ENCODE peak calls at places on chromosomes 11 and 22, in ten cellular contexts. R is suprapubic skin, H is K562, C is sigmoid colon, X is esophagus muscularis mucosa, W is tibial nerve, A is A549, T is transverse colon, S is SK-N-SH, I is ovary. P is an unnamed sample.

GRCh38 chr11:123580557-123581275 is 73.7 kb downstream of the SCN3B start:
- DNase-seq in R (no peak), H (peak), C (no peak), X (no peak), W (no peak), A (peak), T (peak), S (peak), I (peak), P (peak)

GRCh38 chr11:33588056-33588455 is 112.6 kb downstream of the C11orf91 start:
- DNase-seq in R (no peak), H (no peak), C (no peak), X (no peak), W (no peak), A (no peak), T (no peak), S (no peak), I (no peak), P (no peak)

GRCh38 chr22:48237466-48237865 is 1475.0 kb downstream of the TBC1D22A start:
- DNase-seq in R (no peak), H (no peak), C (no peak), X (no peak), W (no peak), A (no peak), T (no peak), S (no peak), I (no peak), P (peak)

GRCh38 chr22:29700949-29701927 is 18.6 kb upstream of the CABP7 start:
- DNase-seq in R (peak), H (peak), C (no peak), X (no peak), W (no peak), A (peak), T (peak), S (peak), I (no peak), P (no peak)

GRCh38 chr11:93986716-93987115 is 34.4 kb upstream of the HEPHL1 start:
- DNase-seq in R (no peak), H (no peak), C (no peak), X (no peak), W (no peak), A (no peak), T (no peak), S (no peak), I (no peak), P (peak)

GRCh38 chr22:35604671-35605457 is 12.3 kb downstream of the MB start:
- DNase-seq in R (no peak), H (peak), C (no peak), X (no peak), W (no peak), A (no peak), T (no peak), S (peak), I (no peak), P (no peak)

GRCh38 chr11:114115406-114116054 is 56.0 kb downstream of the ZBTB16 start:
- DNase-seq in R (no peak), H (no peak), C (peak), X (no peak), W (no peak), A (no peak), T (no peak), S (no peak), I (peak), P (no peak)

GRCh38 chr11:57546869-57547518 is 9.6 kb downstream of the SMTNL1 start:
- DNase-seq in R (no peak), H (peak), C (no peak), X (no peak), W (no peak), A (peak), T (no peak), S (peak), I (no peak), P (no peak)

GRCh38 chr22:40805239-40805638 is 13.9 kb downstream of the SLC25A17 start:
- DNase-seq in R (no peak), H (no peak), C (no peak), X (no peak), W (no peak), A (no peak), T (no peak), S (no peak), I (no peak), P (no peak)

GRCh38 chr22:38923463-38924196 is 33.8 kb upstream of the APOBEC3A start:
- DNase-seq in R (peak), H (peak), C (peak), X (no peak), W (peak), A (peak), T (peak), S (peak), I (peak), P (peak)

GRCh38 chr22:47046411-47047065 is 284.1 kb downstream of the TBC1D22A start:
- DNase-seq in R (peak), H (no peak), C (peak), X (no peak), W (no peak), A (no peak), T (no peak), S (no peak), I (no peak), P (no peak)

GRCh38 chr11:9625158-9625557 is 38.7 kb upstream of the SWAP70 start:
- DNase-seq in R (no peak), H (no peak), C (no peak), X (no peak), W (no peak), A (no peak), T (no peak), S (no peak), I (no peak), P (no peak)

GRCh38 chr11:9624448-9624847 is 39.4 kb upstream of the SWAP70 start:
- DNase-seq in R (no peak), H (no peak), C (no peak), X (no peak), W (no peak), A (no peak), T (no peak), S (no peak), I (no peak), P (no peak)

GRCh38 chr11:9629064-9629463 is 34.8 kb upstream of the SWAP70 start:
- DNase-seq in R (no peak), H (no peak), C (no peak), X (no peak), W (no peak), A (no peak), T (no peak), S (no peak), I (no peak), P (no peak)

GRCh38 chr11:9626778-9627394 is 37.0 kb upstream of the SWAP70 start:
- DNase-seq in R (no peak), H (peak), C (no peak), X (no peak), W (no peak), A (no peak), T (no peak), S (no peak), I (no peak), P (no peak)

DNA sequence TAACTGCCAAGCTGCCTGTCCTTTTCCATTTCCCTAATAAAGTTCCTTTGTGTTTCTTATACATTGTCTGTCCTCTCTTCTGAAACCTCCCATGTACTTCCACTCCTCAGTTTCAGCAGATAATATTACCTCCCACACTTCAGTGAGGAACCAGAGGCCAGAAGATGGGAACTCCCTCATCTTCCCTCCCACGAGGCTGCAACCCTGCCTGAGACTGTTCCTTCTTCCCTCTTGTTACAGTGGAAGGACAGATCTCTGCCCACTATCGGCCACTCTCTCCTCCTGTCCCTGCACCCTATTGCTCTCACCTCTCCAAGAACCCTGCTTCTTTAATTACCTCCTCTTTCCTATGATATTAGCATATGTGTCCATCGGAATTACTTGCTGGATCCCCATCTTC is 38.1 kb upstream of the SWAP70 start:
- DNase-seq in R (no peak), H (no peak), C (no peak), X (no peak), W (no peak), A (no peak), T (no peak), S (no peak), I (no peak), P (no peak)
- H3K27ac ChIP-seq in R (no peak), H (no peak), C (no peak), X (no peak), W (no peak), A (no peak), T (no peak), S (no peak), I (no peak), P (no peak)

GRCh38 chr11:44980533-44981427 is 30.1 kb upstream of the TP53I11 start:
- DNase-seq in R (peak), H (no peak), C (peak), X (no peak), W (no peak), A (no peak), T (peak), S (no peak), I (no peak), P (no peak)

GRCh38 chr11:44978279-44978960 is 27.7 kb upstream of the TP53I11 start:
- DNase-seq in R (no peak), H (no peak), C (no peak), X (no peak), W (no peak), A (no peak), T (no peak), S (no peak), I (no peak), P (no peak)

GRCh38 chr11:44977493-44977984 is 26.9 kb upstream of the TP53I11 start:
- DNase-seq in R (no peak), H (no peak), C (no peak), X (no peak), W (no peak), A (peak), T (peak), S (peak), I (no peak), P (peak)

GRCh38 chr11:44979536-44980399 is 29.1 kb upstream of the TP53I11 start:
- DNase-seq in R (no peak), H (no peak), C (peak), X (no peak), W (no peak), A (peak), T (peak), S (no peak), I (no peak), P (peak)

DNA sequence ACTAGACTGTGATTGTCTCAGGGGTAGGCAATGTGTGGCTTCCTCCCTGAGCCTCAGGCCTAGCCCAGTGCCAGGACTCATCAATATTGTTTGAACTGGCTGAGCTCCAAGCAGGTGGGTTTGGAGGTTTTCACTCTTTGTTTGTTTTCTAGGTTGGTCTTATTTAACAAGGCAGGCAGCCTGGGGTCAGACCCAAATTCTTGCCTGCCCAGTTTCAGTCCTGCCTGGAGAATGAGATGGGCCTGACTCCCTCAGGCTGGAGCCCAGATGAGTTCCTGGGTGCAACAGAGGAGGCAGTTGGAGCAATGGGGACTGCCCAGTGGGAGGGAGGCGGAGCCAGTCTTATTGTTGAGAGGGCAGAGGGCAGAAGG is 28.3 kb upstream of the TP53I11 start:
- DNase-seq in R (no peak), H (no peak), C (no peak), X (no peak), W (no peak), A (peak), T (peak), S (no peak), I (no peak), P (peak)
- TF ChIP-seq EP300 in R (no peak), H (no peak), C (no peak), X (no peak), W (no peak), A (no peak), T (no peak), S (no peak), I (no peak), P (no peak)

GRCh38 chr11:119831011-119831410 is 102.0 kb upstream of the NECTIN1 start:
- DNase-seq in R (no peak), H (no peak), C (no peak), X (no peak), W (no peak), A (no peak), T (no peak), S (no peak), I (no peak), P (no peak)

GRCh38 chr11:119830400-119830799 is 101.4 kb upstream of the NECTIN1 start:
- DNase-seq in R (no peak), H (no peak), C (no peak), X (no peak), W (no peak), A (no peak), T (no peak), S (no peak), I (no peak), P (no peak)

GRCh38 chr11:119828819-119829218 is 99.8 kb upstream of the NECTIN1 start:
- DNase-seq in R (no peak), H (no peak), C (no peak), X (no peak), W (no peak), A (no peak), T (no peak), S (no peak), I (no peak), P (no peak)

GRCh38 chr11:119828011-119828410 is 99.0 kb upstream of the NECTIN1 start:
- DNase-seq in R (no peak), H (no peak), C (no peak), X (no peak), W (no peak), A (no peak), T (peak), S (no peak), I (no peak), P (no peak)

DNA sequence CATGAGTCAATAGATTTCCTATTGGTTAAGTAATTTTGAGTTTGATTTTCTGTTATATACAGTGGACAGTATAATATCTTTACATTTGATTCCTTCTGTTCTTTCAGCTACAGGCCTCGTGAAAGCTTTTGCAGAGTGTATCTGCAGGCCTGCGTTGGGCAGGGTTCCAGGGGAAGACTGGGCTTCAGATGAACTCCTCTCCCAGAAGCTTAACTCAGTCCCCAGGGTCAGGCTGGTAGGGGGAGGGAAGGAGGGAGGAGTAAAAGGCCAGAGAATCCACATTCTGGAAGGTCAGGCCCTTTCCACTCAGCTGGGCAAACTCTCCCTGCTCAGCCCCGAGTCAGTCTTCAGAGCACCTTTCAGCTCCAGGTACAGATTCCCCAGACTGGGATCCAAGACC is 100.4 kb upstream of the NECTIN1 start:
- DNase-seq in R (no peak), H (no peak), C (no peak), X (no peak), W (no peak), A (no peak), T (no peak), S (no peak), I (no peak), P (no peak)
- H3K27ac ChIP-seq in R (no peak), H (no peak), C (no peak), X (no peak), W (no peak), A (no peak), T (no peak), S (peak), I (no peak), P (no peak)

DNA sequence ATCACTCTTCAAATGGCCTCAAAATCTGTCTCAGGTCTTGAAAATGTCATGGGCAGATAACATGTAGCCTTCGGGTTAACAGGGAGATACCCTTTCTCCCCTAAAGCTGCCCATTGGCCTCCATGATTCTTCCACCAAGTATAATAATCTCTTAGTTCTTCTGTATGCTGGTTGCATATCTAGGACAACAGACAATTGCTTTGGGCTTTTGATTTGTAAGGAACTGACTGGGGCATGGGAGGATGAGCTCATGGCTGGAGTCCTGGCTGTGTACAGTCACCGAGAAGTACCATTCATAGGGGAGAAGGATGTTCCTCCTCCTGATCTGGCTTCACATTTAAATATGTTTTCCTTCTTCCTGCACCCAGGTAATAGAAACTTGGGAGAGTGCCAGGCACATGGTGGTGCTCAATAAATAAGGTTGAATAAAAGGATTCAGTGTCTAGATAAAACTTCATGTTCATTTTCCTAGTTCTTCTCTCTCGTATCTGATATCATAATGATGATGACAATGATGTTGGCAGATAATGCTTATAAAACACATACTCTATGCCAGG is 2.8 kb upstream of the AMPD3 start:
- DNase-seq in R (no peak), H (no peak), C (no peak), X (peak), W (no peak), A (no peak), T (no peak), S (no peak), I (no peak), P (no peak)
- TF ChIP-seq EP300 in R (no peak), H (no peak), C (no peak), X (no peak), W (no peak), A (no peak), T (no peak), S (no peak), I (no peak), P (no peak)

DNA sequence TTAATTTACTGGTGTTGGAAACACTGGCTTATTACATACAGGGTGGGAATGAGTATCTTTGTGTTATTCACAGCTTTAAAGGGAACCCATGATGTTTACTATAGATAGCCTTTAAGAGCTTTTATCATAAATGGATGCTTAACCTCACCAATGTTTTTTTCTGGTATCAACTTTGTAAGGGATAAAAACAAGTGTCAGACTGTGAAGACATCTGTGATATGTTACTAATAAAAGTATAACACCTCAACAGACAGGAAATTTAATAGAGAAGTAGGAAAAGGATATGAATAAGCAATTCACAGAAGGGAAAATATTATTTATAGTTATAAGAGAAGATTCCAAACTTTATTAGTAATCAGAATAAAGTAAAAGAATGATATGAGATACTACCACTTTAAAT is 46.3 kb downstream of the ACAT1 start:
- DNase-seq in R (no peak), H (no peak), C (no peak), X (no peak), W (no peak), A (no peak), T (no peak), S (no peak), I (no peak), P (no peak)
- H3K27ac ChIP-seq in R (no peak), H (no peak), C (no peak), X (no peak), W (no peak), A (no peak), T (no peak), S (no peak), I (no peak), P (no peak)

DNA sequence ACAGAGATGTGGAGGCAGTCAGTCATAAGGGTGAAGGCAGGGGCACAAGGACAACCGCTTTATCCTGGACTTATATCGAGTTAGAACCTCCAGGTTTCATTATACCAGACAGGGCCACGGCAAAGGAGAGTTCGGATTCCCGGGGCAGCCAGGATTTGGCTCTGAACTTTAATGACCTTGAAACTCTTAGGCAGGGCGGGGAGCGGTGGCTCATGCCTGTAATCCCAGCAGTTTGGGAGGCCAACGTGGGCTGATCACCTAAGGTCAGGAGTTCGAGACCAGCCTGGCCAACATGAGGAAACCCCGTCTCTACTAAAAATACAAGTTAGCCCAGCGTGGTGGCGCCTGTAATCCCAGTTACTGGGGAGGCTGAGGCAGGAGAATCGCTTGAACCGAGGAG is 1.1 kb upstream of the MYRF start:
- DNase-seq in R (no peak), H (no peak), C (no peak), X (no peak), W (no peak), A (no peak), T (no peak), S (no peak), I (peak), P (no peak)
- TF ChIP-seq EP300 in R (no peak), H (no peak), C (no peak), X (no peak), W (no peak), A (no peak), T (no peak), S (no peak), I (no peak), P (no peak)

DNA sequence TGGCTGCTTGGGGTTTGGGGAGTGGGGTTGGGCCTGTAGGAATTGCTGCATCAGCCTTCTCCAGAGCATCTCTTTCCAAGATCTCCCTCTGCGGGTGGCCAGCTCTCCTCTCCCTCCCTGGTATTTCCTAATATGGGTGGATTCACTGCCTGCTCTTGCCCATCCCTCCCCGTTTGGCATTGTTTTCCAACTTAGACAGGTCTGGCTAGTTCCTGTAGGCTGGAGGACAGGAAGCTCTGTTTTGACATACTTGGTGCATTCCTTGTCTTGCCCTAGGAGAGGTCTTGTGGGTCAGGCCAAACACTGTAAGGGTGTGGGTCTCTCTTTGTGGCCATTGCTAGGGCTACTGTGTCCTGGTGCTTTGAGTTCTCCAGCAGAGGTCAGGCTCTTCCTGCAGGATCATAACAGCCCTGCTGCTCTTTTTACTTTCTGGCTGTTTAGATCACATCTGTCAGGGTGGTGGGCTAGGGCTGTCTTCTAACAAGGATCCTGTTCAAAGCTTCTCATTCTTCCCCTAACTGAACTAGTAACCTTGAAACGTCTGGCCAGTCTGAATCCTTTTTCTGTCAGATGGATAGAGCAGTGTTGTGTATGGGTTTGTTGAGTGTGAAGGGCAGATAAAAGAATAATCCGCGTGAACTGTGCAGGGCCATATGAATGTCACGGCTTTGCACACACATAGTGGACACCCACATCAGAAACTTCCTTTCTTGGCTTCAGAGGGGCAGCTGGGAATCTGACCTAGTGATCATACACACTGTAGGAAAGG is 18.3 kb upstream of the MICALL1 start:
- DNase-seq in R (no peak), H (no peak), C (peak), X (no peak), W (no peak), A (no peak), T (no peak), S (no peak), I (peak), P (no peak)
- H3K27ac ChIP-seq in R (peak), H (no peak), C (peak), X (peak), W (no peak), A (no peak), T (peak), S (no peak), I (peak), P (peak)

P was measured in stomach.